ENCODE peak calls at places on chromosome 22, in four cellular contexts. V, X, Q and Y are unnamed samples.

GRCh38 chr22:38397189-38398097 is 57.6 kb downstream of the KCNJ4 start:
- DNase-seq in V (peak; percentile 37), X (no peak), Q (no peak), Y (no peak)

GRCh38 chr22:31230871-31231621 is 18.9 kb downstream of the LIMK2 start:
- DNase-seq in V (peak; percentile 29), X (peak; percentile 35), Q (peak; percentile 60), Y (no peak)

GRCh38 chr22:23282089-23282501 is 101.8 kb downstream of the BCR start:
- DNase-seq in V (no peak), X (no peak), Q (peak; percentile 75), Y (peak; percentile 41)

GRCh38 chr22:19607198-19608113 is 83.2 kb upstream of the CLDN5 start:
- DNase-seq in V (no peak), X (no peak), Q (peak; percentile 76), Y (no peak)

GRCh38 chr22:44587004-44587793 is 89.2 kb upstream of the RTL6 start:
- DNase-seq in V (no peak), X (no peak), Q (peak; percentile 35), Y (no peak)

GRCh38 chr22:50082961-50083461 is 2.2 kb downstream of the MLC1 start:
- DNase-seq in V (peak; percentile 8), X (no peak), Q (no peak), Y (no peak)

GRCh38 chr22:37353839-37354238 is 71.5 kb downstream of the CYTH4 start:
- DNase-seq in V (no peak), X (no peak), Q (no peak), Y (no peak)

GRCh38 chr22:32475428-32476010 is 908 bp downstream of the FBXO7 start:
- DNase-seq in V (peak; percentile 33), X (no peak), Q (peak; percentile 11), Y (no peak)

GRCh38 chr22:22404598-22405284 is 103.8 kb downstream of the ZNF280B start:
- DNase-seq in V (no peak), X (no peak), Q (no peak), Y (no peak)

GRCh38 chr22:38751422-38752346 is 4.1 kb downstream of the SUN2 start:
- DNase-seq in V (no peak), X (no peak), Q (no peak), Y (no peak)

GRCh38 chr22:44206696-44207095 is 26.0 kb downstream of the PARVG start:
- DNase-seq in V (no peak), X (no peak), Q (no peak), Y (no peak)

GRCh38 chr22:31173386-31174145 is 13.6 kb downstream of the RNF185 start:
- DNase-seq in V (no peak), X (no peak), Q (no peak), Y (no peak)

GRCh38 chr22:40203568-40203967 is 25.8 kb downstream of the TNRC6B start:
- DNase-seq in V (no peak), X (no peak), Q (peak; percentile 68), Y (no peak)

GRCh38 chr22:44205713-44206645 is 25.3 kb downstream of the PARVG start:
- DNase-seq in V (no peak), X (peak; percentile 50), Q (no peak), Y (no peak)

GRCh38 chr22:50440544-50441249 is 34.1 kb downstream of the SBF1 start:
- DNase-seq in V (peak; percentile 29), X (no peak), Q (no peak), Y (no peak)

GRCh38 chr22:46538816-46539163 is 1.4 kb upstream of the CELSR1 start:
- DNase-seq in V (no peak), X (no peak), Q (no peak), Y (no peak)

GRCh38 chr22:38335077-38335476 is 17.8 kb upstream of the CSNK1E start:
- DNase-seq in V (no peak), X (no peak), Q (no peak), Y (no peak)

GRCh38 chr22:23106906-23107367 is 34.9 kb downstream of the RSPH14 start:
- DNase-seq in V (no peak), X (peak; percentile 81), Q (no peak), Y (no peak)

GRCh38 chr22:44392446-44392921 is 79.7 kb upstream of the SHISAL1 start:
- DNase-seq in V (no peak), X (peak; percentile 4), Q (no peak), Y (no peak)

GRCh38 chr22:40610329-40610850 is 26.1 kb downstream of the MRTFA start:
- DNase-seq in V (no peak), X (no peak), Q (no peak), Y (no peak)

GRCh38 chr22:39594411-39594810 is 23.9 kb downstream of the CACNA1I start:
- DNase-seq in V (no peak), X (no peak), Q (no peak), Y (no peak)

GRCh38 chr22:26770624-26771023 is 113.2 kb downstream of the MIAT start:
- DNase-seq in V (no peak), X (no peak), Q (no peak), Y (no peak)

GRCh38 chr22:35328472-35328885 is 28.8 kb downstream of the TOM1 start:
- DNase-seq in V (no peak), X (no peak), Q (no peak), Y (no peak)

GRCh38 chr22:48488611-48489456 is 1338.8 kb downstream of the BRD1 start:
- DNase-seq in V (peak; percentile 81), X (peak; percentile 34), Q (peak; percentile 81), Y (no peak)

GRCh38 chr22:29256606-29257325 is 11.0 kb downstream of the RHBDD3 start:
- DNase-seq in V (no peak), X (no peak), Q (no peak), Y (no peak)

GRCh38 chr22:50672471-50673230 is at the start of gene SHANK3:
- DNase-seq in V (peak; percentile 34), X (no peak), Q (no peak), Y (no peak)

GRCh38 chr22:43928418-43929307 is 5.1 kb downstream of the PNPLA3 start:
- DNase-seq in V (no peak), X (no peak), Q (no peak), Y (no peak)

GRCh38 chr22:40634119-40634903 is 2.2 kb downstream of the MRTFA start:
- DNase-seq in V (no peak), X (no peak), Q (no peak), Y (no peak)